ENCODE peak calls at places on chromosomes 5 and 9, in eight cellular contexts. P is GM06990, J is lower lobe of right lung, X is tibial artery, W is fibroblast of the aortic adventitia, C is kidney epithelial cell, H is kidney, L is Peyer's patch. M is an unnamed sample.

GRCh38 chr5:35096209-35096608 is 48.5 kb upstream of the AGXT2 start:
- DNase-seq in C (no peak), J (no peak), X (no peak), W (no peak), L (no peak), P (no peak), H (no peak), M (peak; percentile 11)

GRCh38 chr5:72692273-72692672 is 124.2 kb upstream of the TNPO1 start:
- DNase-seq in W (peak; percentile 17), C (no peak), P (no peak), L (no peak), J (no peak), H (no peak), X (no peak), M (peak; percentile 52)

GRCh38 chr9:117414220-117414905 is 494 bp downstream of the ASTN2 start:
- DNase-seq in W (peak; percentile 1), X (no peak), L (no peak), P (peak; percentile 9), H (peak; percentile 70), J (no peak), C (no peak), M (peak; percentile 12)

GRCh38 chr9:8867148-8867547 is 1067.6 kb upstream of the DMAC1 start:
- DNase-seq in C (no peak), X (no peak), H (no peak), J (no peak), L (no peak), P (no peak), W (no peak), M (no peak)

GRCh38 chr5:143384865-143385657 is 18.4 kb downstream of the NR3C1 start:
- DNase-seq in C (no peak), J (no peak), L (no peak), W (no peak), X (no peak), H (no peak), P (no peak), M (no peak)

GRCh38 chr5:124808842-124809268 is 62.4 kb upstream of the ZNF608 start:
- DNase-seq in C (no peak), J (no peak), W (no peak), X (no peak), P (no peak), H (no peak), L (no peak), M (no peak)

GRCh38 chr5:126280820-126281219 is 142.4 kb upstream of the GRAMD2B start:
- DNase-seq in H (no peak), W (no peak), J (no peak), P (no peak), X (no peak), L (no peak), C (no peak), M (no peak)

GRCh38 chr5:61319388-61320146 is 12.5 kb upstream of the ZSWIM6 start:
- DNase-seq in C (no peak), P (peak; percentile 73), W (no peak), L (peak; percentile 50), X (no peak), H (no peak), J (no peak), M (no peak)

GRCh38 chr5:77974576-77974975 is 198.4 kb upstream of the TBCA start:
- DNase-seq in P (no peak), W (no peak), J (no peak), C (no peak), L (no peak), H (no peak), X (no peak), M (no peak)

GRCh38 chr5:77973253-77973609 is 197.1 kb upstream of the TBCA start:
- DNase-seq in L (no peak), X (no peak), J (no peak), H (no peak), W (no peak), P (no peak), C (no peak), M (no peak)

GRCh38 chr5:77971965-77972544 is 195.9 kb upstream of the TBCA start:
- DNase-seq in L (no peak), W (no peak), C (no peak), H (no peak), X (no peak), P (no peak), J (no peak), M (no peak)

GRCh38 chr5:77970891-77971290 is 194.8 kb upstream of the TBCA start:
- DNase-seq in W (no peak), H (no peak), C (no peak), X (no peak), J (no peak), P (no peak), L (no peak), M (no peak)

DNA sequence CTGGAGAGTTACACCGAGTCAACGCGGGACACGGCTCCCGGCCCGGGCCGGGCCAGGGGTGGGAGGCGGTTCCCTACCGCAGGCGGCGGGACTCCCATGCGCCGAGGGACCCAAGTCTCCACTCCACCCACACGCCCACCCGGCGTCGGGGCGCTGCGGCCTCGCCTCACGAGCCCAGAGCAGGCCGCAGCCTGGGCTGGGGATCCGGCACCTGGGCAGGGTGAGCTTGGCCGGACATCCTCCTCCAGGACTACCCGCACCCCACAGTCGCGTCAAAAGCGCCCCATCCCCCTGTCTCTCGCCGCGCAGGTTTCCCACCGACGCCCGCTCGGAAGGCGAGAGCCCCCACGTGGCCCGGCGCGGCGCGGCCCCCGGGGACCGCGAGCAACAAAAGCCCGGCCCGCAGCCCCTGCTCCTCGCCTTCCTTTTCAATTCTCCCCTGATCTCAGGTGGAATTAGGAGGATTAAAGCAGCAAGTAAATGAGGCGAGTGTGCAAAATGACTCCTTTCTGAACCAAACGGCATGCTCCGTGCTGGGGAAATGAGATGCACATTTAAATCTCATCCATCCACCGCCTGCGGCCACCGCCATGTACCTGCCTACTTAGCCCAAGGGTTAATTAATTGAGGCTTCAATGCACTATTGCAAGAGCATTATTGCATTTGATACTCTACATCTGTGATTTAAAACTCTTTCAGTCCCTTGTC is 196.6 kb upstream of the TBCA start:
- DNase-seq in W (no peak), H (no peak), P (peak; percentile 79), X (no peak), C (no peak), J (no peak), L (no peak), M (no peak)
- TF ChIP-seq CTCF in W (no peak), H (no peak), P (peak; percentile 40), X (no peak), C (no peak), J (no peak), L (no peak), M (no peak)

GRCh38 chr5:81365541-81365940 is 28.4 kb downstream of the ACOT12 start:
- DNase-seq in W (no peak), P (no peak), H (no peak), C (no peak), L (no peak), X (no peak), J (no peak), M (no peak)

GRCh38 chr5:81360640-81361039 is 33.3 kb downstream of the ACOT12 start:
- DNase-seq in X (no peak), P (no peak), H (no peak), J (no peak), W (no peak), C (no peak), L (no peak), M (no peak)

GRCh38 chr5:81359108-81359507 is 34.8 kb downstream of the ACOT12 start:
- DNase-seq in H (no peak), P (no peak), C (no peak), X (no peak), W (no peak), L (no peak), J (no peak), M (no peak)

GRCh38 chr5:81363093-81363886 is 30.6 kb downstream of the ACOT12 start:
- DNase-seq in C (no peak), L (no peak), J (no peak), H (no peak), W (no peak), X (no peak), P (no peak), M (no peak)

GRCh38 chr5:81361600-81361999 is 32.3 kb downstream of the ACOT12 start:
- DNase-seq in H (no peak), X (no peak), C (no peak), J (no peak), W (no peak), L (no peak), P (no peak), M (no peak)
- H3K4me3 ChIP-seq in H (peak overlapping the region; percentile 15), X (no peak overlapping the region), C (no peak overlapping the region), J (no peak overlapping the region), W (no peak overlapping the region), L (no peak overlapping the region), P (no peak overlapping the region), M (no peak overlapping the region)

GRCh38 chr9:114590328-114590727 is 2.8 kb downstream of the ATP6V1G1 start:
- DNase-seq in P (no peak), L (no peak), J (no peak), C (no peak), W (no peak), H (no peak), X (no peak), M (no peak)

GRCh38 chr9:114594136-114594535 is 6.6 kb downstream of the ATP6V1G1 start:
- DNase-seq in L (no peak), W (no peak), C (no peak), X (no peak), J (no peak), P (no peak), H (no peak), M (no peak)

GRCh38 chr9:114591206-114591853 is 3.8 kb downstream of the ATP6V1G1 start:
- DNase-seq in H (no peak), P (no peak), W (peak; percentile 30), J (no peak), C (no peak), L (no peak), X (no peak), M (peak; percentile 10)

GRCh38 chr9:114588671-114589526 is 1.3 kb downstream of the ATP6V1G1 start:
- DNase-seq in X (no peak), C (no peak), P (no peak), W (peak; percentile 54), L (no peak), J (no peak), H (no peak), M (peak; percentile 40)

GRCh38 chr9:114592356-114592755 is 4.8 kb downstream of the ATP6V1G1 start:
- DNase-seq in C (no peak), J (no peak), X (no peak), W (peak; percentile 33), H (no peak), L (peak; percentile 76), P (no peak), M (peak; percentile 26)
- TF ChIP-seq CTCF in C (peak; percentile 14), J (peak; percentile 44), X (peak; percentile 11), W (peak; percentile 42), H (peak; percentile 8), L (peak; percentile 44), P (peak; percentile 49), M (peak; percentile 28)

GRCh38 chr9:22078081-22078480 is 69.0 kb upstream of the CDKN2B start:
- DNase-seq in L (no peak), H (no peak), P (no peak), X (no peak), C (no peak), W (no peak), J (no peak), M (no peak)
- H3K4me3 ChIP-seq in L (no peak overlapping the region), H (no peak overlapping the region), P (no peak overlapping the region), X (no peak overlapping the region), C (no peak overlapping the region), W (no peak overlapping the region), J (no peak overlapping the region), M (no peak overlapping the region)

M was measured in cardiac fibroblast.